ENCODE peak calls at places on chromosomes 12 and 14, in seven cellular contexts. One of them, this sample, is unnamed.

GRCh38 chr14:52080817-52081755 is 12.2 kb upstream of the NID2 start:
- DNase-seq in AG04449: peak; percentile 72
- DNase-seq in upper lobe of right lung: no peak
- DNase-seq in Calu3: peak; percentile 14
- DNase-seq in breast epithelium: no peak
- DNase-seq in hepatocyte: peak; percentile 36
- DNase-seq in astrocyte of the cerebellum: no peak
- DNase-seq in this sample: no peak

GRCh38 chr14:104863131-104863862 is 1.8 kb upstream of the CEP170B start:
- DNase-seq in hepatocyte: peak; percentile 10
- DNase-seq in astrocyte of the cerebellum: no peak
- DNase-seq in AG04449: no peak
- DNase-seq in breast epithelium: no peak
- DNase-seq in Calu3: no peak
- DNase-seq in upper lobe of right lung: no peak
- DNase-seq in this sample: no peak

GRCh38 chr12:48883305-48884171 is 17.9 kb upstream of the RND1 start:
- DNase-seq in breast epithelium: no peak
- DNase-seq in Calu3: peak; percentile 21
- DNase-seq in AG04449: no peak
- DNase-seq in astrocyte of the cerebellum: no peak
- DNase-seq in upper lobe of right lung: no peak
- DNase-seq in hepatocyte: peak; percentile 69
- DNase-seq in this sample: no peak

GRCh38 chr14:56821807-56822615 is 11.7 kb upstream of the OTX2 start:
- DNase-seq in breast epithelium: no peak
- DNase-seq in upper lobe of right lung: no peak
- DNase-seq in hepatocyte: no peak
- DNase-seq in AG04449: no peak
- DNase-seq in astrocyte of the cerebellum: no peak
- DNase-seq in Calu3: peak; percentile 36
- DNase-seq in this sample: no peak

GRCh38 chr14:24372701-24373416 is 4.9 kb downstream of the NFATC4 start:
- DNase-seq in AG04449: no peak
- DNase-seq in Calu3: no peak
- DNase-seq in hepatocyte: no peak
- DNase-seq in astrocyte of the cerebellum: no peak
- DNase-seq in breast epithelium: no peak
- DNase-seq in upper lobe of right lung: no peak
- DNase-seq in this sample: no peak

GRCh38 chr12:94704452-94704871 is 54.1 kb upstream of the TMCC3 start:
- DNase-seq in Calu3: peak; percentile 11
- DNase-seq in hepatocyte: peak; percentile 78
- DNase-seq in astrocyte of the cerebellum: peak; percentile 57
- DNase-seq in AG04449: peak; percentile 40
- DNase-seq in breast epithelium: no peak
- DNase-seq in upper lobe of right lung: no peak
- DNase-seq in this sample: no peak

GRCh38 chr14:79415726-79416125 is 795.6 kb downstream of the DIO2 start:
- DNase-seq in Calu3: no peak
- DNase-seq in breast epithelium: no peak
- DNase-seq in upper lobe of right lung: no peak
- DNase-seq in astrocyte of the cerebellum: no peak
- DNase-seq in hepatocyte: no peak
- DNase-seq in AG04449: no peak
- DNase-seq in this sample: no peak

GRCh38 chr12:48993787-48994186 is 5.4 kb downstream of the DDN start:
- DNase-seq in hepatocyte: no peak
- DNase-seq in AG04449: no peak
- DNase-seq in breast epithelium: no peak
- DNase-seq in Calu3: no peak
- DNase-seq in upper lobe of right lung: no peak
- DNase-seq in astrocyte of the cerebellum: no peak
- DNase-seq in this sample: no peak

GRCh38 chr14:54221971-54222370 is 174.8 kb upstream of the CDKN3 start:
- DNase-seq in Calu3: no peak
- DNase-seq in hepatocyte: no peak
- DNase-seq in upper lobe of right lung: no peak
- DNase-seq in breast epithelium: no peak
- DNase-seq in astrocyte of the cerebellum: no peak
- DNase-seq in AG04449: no peak
- DNase-seq in this sample: no peak

GRCh38 chr12:122895757-122896636 is at the start of gene VPS37B:
- DNase-seq in astrocyte of the cerebellum: no peak
- DNase-seq in hepatocyte: peak; percentile 93
- DNase-seq in AG04449: no peak
- DNase-seq in upper lobe of right lung: peak; percentile 93
- DNase-seq in breast epithelium: peak; percentile 82
- DNase-seq in Calu3: peak; percentile 93
- DNase-seq in this sample: peak; percentile 91

GRCh38 chr14:87261621-87262020 is 731.4 kb downstream of the GALC start:
- DNase-seq in breast epithelium: no peak
- DNase-seq in AG04449: no peak
- DNase-seq in upper lobe of right lung: no peak
- DNase-seq in hepatocyte: no peak
- DNase-seq in Calu3: no peak
- DNase-seq in astrocyte of the cerebellum: no peak
- DNase-seq in this sample: no peak

GRCh38 chr14:50347521-50347920 is 35.4 kb downstream of the DMAC2L start:
- DNase-seq in upper lobe of right lung: no peak
- DNase-seq in AG04449: no peak
- DNase-seq in breast epithelium: no peak
- DNase-seq in hepatocyte: peak; percentile 52
- DNase-seq in astrocyte of the cerebellum: no peak
- DNase-seq in Calu3: no peak
- DNase-seq in this sample: no peak

GRCh38 chr14:31965735-31966598 is 111.1 kb upstream of the ARHGAP5 start:
- DNase-seq in AG04449: no peak
- DNase-seq in Calu3: no peak
- DNase-seq in breast epithelium: no peak
- DNase-seq in hepatocyte: peak; percentile 69
- DNase-seq in upper lobe of right lung: no peak
- DNase-seq in astrocyte of the cerebellum: no peak
- DNase-seq in this sample: no peak

GRCh38 chr12:125453751-125454150 is 388.5 kb downstream of the AACS start:
- DNase-seq in breast epithelium: no peak
- DNase-seq in AG04449: no peak
- DNase-seq in Calu3: no peak
- DNase-seq in astrocyte of the cerebellum: no peak
- DNase-seq in upper lobe of right lung: no peak
- DNase-seq in hepatocyte: no peak
- DNase-seq in this sample: no peak

GRCh38 chr14:28765907-28766504 is 581 bp upstream of the FOXG1 start:
- DNase-seq in upper lobe of right lung: no peak
- DNase-seq in breast epithelium: no peak
- DNase-seq in AG04449: no peak
- DNase-seq in astrocyte of the cerebellum: no peak
- DNase-seq in hepatocyte: peak; percentile 25
- DNase-seq in Calu3: no peak
- DNase-seq in this sample: no peak

GRCh38 chr14:95480109-95480886 is 36.2 kb downstream of the SYNE3 start:
- DNase-seq in AG04449: no peak
- DNase-seq in breast epithelium: no peak
- DNase-seq in astrocyte of the cerebellum: no peak
- DNase-seq in upper lobe of right lung: no peak
- DNase-seq in Calu3: no peak
- DNase-seq in hepatocyte: no peak
- DNase-seq in this sample: no peak

GRCh38 chr12:115859231-115859630 is 418.3 kb downstream of the MED13L start:
- DNase-seq in upper lobe of right lung: no peak
- DNase-seq in astrocyte of the cerebellum: no peak
- DNase-seq in Calu3: no peak
- DNase-seq in breast epithelium: no peak
- DNase-seq in hepatocyte: no peak
- DNase-seq in AG04449: no peak
- DNase-seq in this sample: no peak

GRCh38 chr12:109696485-109697269 is 16.9 kb upstream of the FAM222A start:
- DNase-seq in hepatocyte: no peak
- DNase-seq in breast epithelium: no peak
- DNase-seq in astrocyte of the cerebellum: no peak
- DNase-seq in upper lobe of right lung: no peak
- DNase-seq in Calu3: no peak
- DNase-seq in AG04449: no peak
- DNase-seq in this sample: no peak

GRCh38 chr12:43147893-43148292 is 404.1 kb downstream of the ADAMTS20 start:
- DNase-seq in Calu3: no peak
- DNase-seq in breast epithelium: no peak
- DNase-seq in upper lobe of right lung: no peak
- DNase-seq in hepatocyte: no peak
- DNase-seq in astrocyte of the cerebellum: no peak
- DNase-seq in AG04449: no peak
- DNase-seq in this sample: no peak

GRCh38 chr12:80877706-80878384 is 59.9 kb downstream of the LIN7A start:
- DNase-seq in upper lobe of right lung: no peak
- DNase-seq in hepatocyte: no peak
- DNase-seq in breast epithelium: no peak
- DNase-seq in astrocyte of the cerebellum: no peak
- DNase-seq in Calu3: no peak
- DNase-seq in AG04449: no peak
- DNase-seq in this sample: no peak

GRCh38 chr14:55706893-55707292 is 126.9 kb downstream of the KTN1 start:
- DNase-seq in AG04449: no peak
- DNase-seq in astrocyte of the cerebellum: no peak
- DNase-seq in breast epithelium: no peak
- DNase-seq in Calu3: no peak
- DNase-seq in upper lobe of right lung: no peak
- DNase-seq in hepatocyte: no peak
- DNase-seq in this sample: no peak

GRCh38 chr12:26370098-26370497 is 174.7 kb downstream of the SSPN start:
- DNase-seq in Calu3: no peak
- DNase-seq in hepatocyte: no peak
- DNase-seq in AG04449: no peak
- DNase-seq in breast epithelium: no peak
- DNase-seq in upper lobe of right lung: no peak
- DNase-seq in astrocyte of the cerebellum: no peak
- DNase-seq in this sample: no peak
- TF ChIP-seq CTCF in Calu3: no peak
- TF ChIP-seq CTCF in hepatocyte: no peak
- TF ChIP-seq CTCF in AG04449: no peak
- TF ChIP-seq CTCF in breast epithelium: no peak
- TF ChIP-seq CTCF in upper lobe of right lung: no peak
- TF ChIP-seq CTCF in astrocyte of the cerebellum: no peak
- TF ChIP-seq CTCF in this sample: no peak

DNA sequence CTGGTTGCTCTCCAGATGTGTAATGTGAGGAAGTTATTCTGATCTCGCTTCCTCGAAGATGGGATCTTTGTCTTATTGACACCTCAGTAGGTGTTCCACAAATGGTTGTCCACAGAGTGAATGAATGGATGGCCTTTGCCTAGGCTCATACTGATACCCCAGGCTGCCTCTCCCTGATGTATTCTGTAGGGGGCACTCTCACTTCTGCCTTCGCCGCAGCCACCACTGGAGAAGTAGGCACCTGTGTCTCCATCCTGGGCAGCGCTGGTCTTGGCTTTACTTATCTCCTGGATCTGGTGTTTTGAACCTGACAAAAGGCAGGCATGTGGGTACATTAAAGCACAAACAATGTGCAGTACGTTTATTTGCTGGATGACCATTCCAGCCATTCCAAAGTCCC is 82.1 kb downstream of the ZFP36L1 start:
- DNase-seq in Calu3: no peak
- DNase-seq in AG04449: no peak
- DNase-seq in hepatocyte: no peak
- DNase-seq in astrocyte of the cerebellum: no peak
- DNase-seq in upper lobe of right lung: no peak
- DNase-seq in breast epithelium: no peak
- DNase-seq in this sample: no peak
- TF ChIP-seq CTCF in Calu3: no peak
- TF ChIP-seq CTCF in AG04449: no peak
- TF ChIP-seq CTCF in hepatocyte: no peak
- TF ChIP-seq CTCF in astrocyte of the cerebellum: no peak
- TF ChIP-seq CTCF in upper lobe of right lung: no peak
- TF ChIP-seq CTCF in breast epithelium: no peak
- TF ChIP-seq CTCF in this sample: no peak

GRCh38 chr14:62168564-62169155 is 406.4 kb downstream of the SNAPC1 start:
- DNase-seq in Calu3: no peak
- DNase-seq in breast epithelium: no peak
- DNase-seq in hepatocyte: no peak
- DNase-seq in AG04449: no peak
- DNase-seq in astrocyte of the cerebellum: no peak
- DNase-seq in upper lobe of right lung: no peak
- DNase-seq in this sample: no peak

GRCh38 chr14:62158779-62159178 is 396.6 kb downstream of the SNAPC1 start:
- DNase-seq in hepatocyte: no peak
- DNase-seq in Calu3: no peak
- DNase-seq in upper lobe of right lung: no peak
- DNase-seq in astrocyte of the cerebellum: no peak
- DNase-seq in AG04449: no peak
- DNase-seq in breast epithelium: no peak
- DNase-seq in this sample: no peak

GRCh38 chr14:62159314-62159713 is 397.1 kb downstream of the SNAPC1 start:
- DNase-seq in upper lobe of right lung: no peak
- DNase-seq in breast epithelium: no peak
- DNase-seq in astrocyte of the cerebellum: no peak
- DNase-seq in AG04449: no peak
- DNase-seq in hepatocyte: no peak
- DNase-seq in Calu3: no peak
- DNase-seq in this sample: no peak

GRCh38 chr14:62162998-62163589 is 400.9 kb downstream of the SNAPC1 start:
- DNase-seq in Calu3: peak; percentile 23
- DNase-seq in breast epithelium: no peak
- DNase-seq in AG04449: no peak
- DNase-seq in astrocyte of the cerebellum: peak; percentile 27
- DNase-seq in upper lobe of right lung: no peak
- DNase-seq in hepatocyte: peak; percentile 64
- DNase-seq in this sample: no peak
- TF ChIP-seq CTCF in Calu3: peak; percentile 66
- TF ChIP-seq CTCF in breast epithelium: peak; percentile 51
- TF ChIP-seq CTCF in AG04449: peak; percentile 65
- TF ChIP-seq CTCF in astrocyte of the cerebellum: peak; percentile 90
- TF ChIP-seq CTCF in upper lobe of right lung: peak; percentile 64
- TF ChIP-seq CTCF in hepatocyte: peak; percentile 88
- TF ChIP-seq CTCF in this sample: no peak

GRCh38 chr14:27506272-27506671 is 908.4 kb upstream of the NOVA1 start:
- DNase-seq in breast epithelium: no peak
- DNase-seq in Calu3: no peak
- DNase-seq in upper lobe of right lung: peak; percentile 22
- DNase-seq in hepatocyte: no peak
- DNase-seq in astrocyte of the cerebellum: no peak
- DNase-seq in AG04449: no peak
- DNase-seq in this sample: no peak
- TF ChIP-seq CTCF in breast epithelium: no peak
- TF ChIP-seq CTCF in Calu3: no peak
- TF ChIP-seq CTCF in upper lobe of right lung: no peak
- TF ChIP-seq CTCF in hepatocyte: no peak
- TF ChIP-seq CTCF in astrocyte of the cerebellum: no peak
- TF ChIP-seq CTCF in AG04449: no peak
- TF ChIP-seq CTCF in this sample: no peak

GRCh38 chr12:76244298-76244697 is 103.9 kb downstream of the BBS10 start:
- DNase-seq in upper lobe of right lung: no peak
- DNase-seq in AG04449: no peak
- DNase-seq in breast epithelium: no peak
- DNase-seq in hepatocyte: no peak
- DNase-seq in Calu3: no peak
- DNase-seq in astrocyte of the cerebellum: no peak
- DNase-seq in this sample: no peak
- TF ChIP-seq CTCF in upper lobe of right lung: no peak
- TF ChIP-seq CTCF in AG04449: no peak
- TF ChIP-seq CTCF in breast epithelium: no peak
- TF ChIP-seq CTCF in hepatocyte: no peak
- TF ChIP-seq CTCF in Calu3: no peak
- TF ChIP-seq CTCF in astrocyte of the cerebellum: no peak
- TF ChIP-seq CTCF in this sample: no peak